ENCODE peak calls at places on chromosomes 4 and X, in six cellular contexts. U is T1000, C is AG10803, L is H9, E is tibial nerve, I is mesenteric fat pad. O is an unnamed sample.

GRCh38 chr4:76830612-76831474 is 67.1 kb downstream of the SOWAHB start:
- DNase-seq in E (no peak), L (no peak), U (no peak), I (no peak), C (peak; percentile 88), O (no peak)

GRCh38 chrX:6718766-6719165 is 183.8 kb upstream of the VCX3A start:
- DNase-seq in U (no peak), C (no peak), L (no peak), E (no peak), I (no peak), O (no peak)

GRCh38 chrX:10021461-10022272 is 54.5 kb downstream of the CLDN34 start:
- DNase-seq in E (no peak), I (no peak), L (no peak), U (no peak), C (no peak), O (no peak)

GRCh38 chrX:124232523-124233201 is 99.8 kb upstream of the TEX13D start:
- DNase-seq in L (no peak), E (no peak), C (no peak), U (no peak), I (no peak), O (no peak)

GRCh38 chrX:33171071-33171470 is 40.3 kb downstream of the DMD start:
- DNase-seq in I (no peak), C (no peak), U (no peak), E (no peak), L (no peak), O (no peak)

GRCh38 chr4:142347241-142347640 is 498.9 kb downstream of the INPP4B start:
- DNase-seq in L (no peak), I (no peak), U (no peak), E (no peak), C (no peak), O (no peak)

GRCh38 chr4:186900980-186901379 is 177.3 kb upstream of the FAT1 start:
- DNase-seq in I (no peak), C (no peak), U (no peak), L (no peak), E (no peak), O (no peak)

GRCh38 chr4:26452565-26453531 is 37.4 kb downstream of the CCKAR start:
- DNase-seq in U (no peak), C (no peak), L (peak; percentile 61), I (no peak), E (no peak), O (no peak)

GRCh38 chr4:117400039-117400835 is 314.9 kb upstream of the TRAM1L1 start:
- DNase-seq in U (no peak), L (no peak), I (no peak), C (peak; percentile 1), E (no peak), O (peak; percentile 5)

GRCh38 chr4:171985129-171985528 is 171.9 kb downstream of the GALNTL6 start:
- DNase-seq in U (peak; percentile 1), L (no peak), C (no peak), E (no peak), I (no peak), O (no peak)

GRCh38 chr4:146098397-146098796 is 77.1 kb upstream of the LSM6 start:
- DNase-seq in U (no peak), L (no peak), I (no peak), C (no peak), E (no peak), O (no peak)

GRCh38 chr4:103305355-103305754 is 107.2 kb upstream of the CENPE start:
- DNase-seq in I (no peak), E (no peak), L (no peak), C (no peak), U (no peak), O (no peak)

GRCh38 chrX:134423606-134424005 is 36.4 kb upstream of the HPRT1 start:
- DNase-seq in C (peak; percentile 31), I (no peak), U (no peak), E (no peak), L (no peak), O (no peak)

GRCh38 chr4:123495530-123495929 is 98.9 kb downstream of the SPRY1 start:
- DNase-seq in I (no peak), U (no peak), E (no peak), C (no peak), L (no peak), O (no peak)

GRCh38 chrX:105744291-105744690 is 78.0 kb upstream of the NRK start:
- DNase-seq in I (no peak), E (no peak), C (no peak), U (no peak), L (no peak), O (no peak)

GRCh38 chr4:32268949-32269348 is 1548.8 kb downstream of the PCDH7 start:
- DNase-seq in U (no peak), C (no peak), E (no peak), I (no peak), L (no peak), O (no peak)

GRCh38 chr4:150318971-150319370 is 240.7 kb downstream of the DCLK2 start:
- DNase-seq in I (no peak), L (no peak), U (no peak), E (no peak), C (no peak), O (no peak)

GRCh38 chr4:54363037-54363436 is 133.9 kb downstream of the PDGFRA start:
- DNase-seq in E (no peak), C (no peak), U (no peak), L (no peak), I (no peak), O (no peak)

GRCh38 chr4:39319678-39320077 is 46.5 kb downstream of the RFC1 start:
- DNase-seq in C (peak; percentile 81), L (no peak), U (peak; percentile 40), E (no peak), I (no peak), O (peak; percentile 7)

GRCh38 chr4:101328063-101328602 is 19.2 kb downstream of the PPP3CA start:
- DNase-seq in L (no peak), I (no peak), C (no peak), U (no peak), E (no peak), O (no peak)

GRCh38 chr4:84403656-84404055 is 95.4 kb downstream of the NKX6-1 start:
- DNase-seq in I (no peak), C (peak; percentile 54), L (no peak), E (no peak), U (peak; percentile 11), O (no peak)

GRCh38 chr4:89266128-89266527 is 41.5 kb downstream of the GPRIN3 start:
- DNase-seq in U (no peak), E (no peak), I (no peak), L (no peak), C (no peak), O (no peak)

GRCh38 chrX:4642114-4642513 is 928.7 kb upstream of the PRKX start:
- DNase-seq in L (no peak), C (no peak), E (no peak), I (no peak), U (no peak), O (no peak)

GRCh38 chr4:155403886-155404285 is 27.1 kb upstream of the MAP9 start:
- DNase-seq in I (no peak), E (no peak), L (no peak), C (peak; percentile 42), U (no peak), O (peak; percentile 7)

GRCh38 chrX:30060718-30061117 is 154.6 kb upstream of the MAGEB2 start:
- DNase-seq in C (no peak), E (no peak), L (no peak), U (no peak), I (no peak), O (no peak)

GRCh38 chr4:41887821-41888699 is 47.2 kb upstream of the TMEM33 start:
- DNase-seq in U (peak; percentile 37), E (no peak), C (peak; percentile 48), I (no peak), L (no peak), O (no peak)

GRCh38 chr4:41982716-41983115 is 1.2 kb downstream of the DCAF4L1 start:
- DNase-seq in I (no peak), L (no peak), C (no peak), U (no peak), E (no peak), O (no peak)

GRCh38 chrX:24190500-24191156 is 41.1 kb downstream of the ZFX start:
- DNase-seq in E (no peak), U (no peak), I (no peak), L (no peak), C (peak; percentile 60), O (no peak)

GRCh38 chr4:98793658-98794057 is 135.2 kb upstream of the TSPAN5 start:
- DNase-seq in L (no peak), C (no peak), E (no peak), U (no peak), I (no peak), O (no peak)

GRCh38 chrX:100911731-100912130 is 17.0 kb downstream of the XKRX start:
- DNase-seq in L (no peak), E (no peak), C (no peak), I (no peak), U (no peak), O (no peak)

GRCh38 chr4:71270901-71271300 is 67.9 kb upstream of the SLC4A4 start:
- DNase-seq in L (peak; percentile 38), I (no peak), U (no peak), E (no peak), C (no peak), O (no peak)

GRCh38 chr4:124804584-124804983 is 92.1 kb upstream of the ANKRD50 start:
- DNase-seq in U (no peak), C (peak; percentile 8), L (no peak), I (no peak), E (no peak), O (no peak)

GRCh38 chr4:84875636-84876371 is 90.7 kb downstream of the WDFY3 start:
- DNase-seq in L (no peak), C (no peak), E (no peak), I (no peak), U (no peak), O (no peak)

GRCh38 chrX:71604141-71604540 is 14.2 kb downstream of the CXCR3 start:
- DNase-seq in U (no peak), C (no peak), L (no peak), I (no peak), E (no peak), O (no peak)

GRCh38 chrX:18542897-18543296 is 117.5 kb downstream of the CDKL5 start:
- DNase-seq in E (no peak), U (no peak), C (no peak), I (no peak), L (no peak), O (no peak)

GRCh38 chr4:2948895-2949781 is 14.1 kb downstream of the NOP14 start:
- DNase-seq in E (no peak), U (no peak), C (peak; percentile 39), L (peak; percentile 41), I (no peak), O (no peak)

GRCh38 chr4:137677851-137678250 is 145.6 kb upstream of the PCDH18 start:
- DNase-seq in U (no peak), I (no peak), E (no peak), L (no peak), C (peak; percentile 81), O (no peak)

GRCh38 chr4:26050212-26050643 is 136.2 kb downstream of the SMIM20 start:
- DNase-seq in C (no peak), U (no peak), L (no peak), E (peak; percentile 18), I (peak; percentile 88), O (no peak)

O was measured in brain pericyte.